ENCODE peak calls at places on chromosomes 2 and 18, in nine cellular contexts. R is HepG2, D is sigmoid colon, W is GM23338, F is SK-N-SH, E is K562, Y is spleen, B is breast epithelium, L is stomach. H is an unnamed sample.

GRCh38 chr2:240646900-240647502 is 21.7 kb downstream of the GPR35 start:
- DNase-seq in D (peak; percentile 55), E (no peak), F (peak; percentile 20), R (no peak), B (no peak), Y (no peak), L (no peak), W (no peak), H (no peak)

GRCh38 chr2:71603311-71603794 is 150.0 kb downstream of the DYSF start:
- DNase-seq in D (peak; percentile 67), B (peak; percentile 35), E (no peak), L (no peak), W (no peak), Y (peak; percentile 68), R (no peak), F (no peak), H (no peak)

GRCh38 chr2:207143474-207144190 is 22.1 kb downstream of the KLF7 start:
- DNase-seq in R (no peak), W (peak; percentile 67), B (no peak), E (no peak), L (peak; percentile 39), F (no peak), D (peak; percentile 90), Y (peak; percentile 85), H (peak; percentile 95)

GRCh38 chr2:224038049-224038829 is 847 bp downstream of the SERPINE2 start:
- DNase-seq in E (no peak), R (peak; percentile 33), F (no peak), D (no peak), Y (peak; percentile 84), L (no peak), W (peak; percentile 87), B (no peak), H (no peak)

GRCh38 chr2:230668184-230668938 is 44.3 kb upstream of the CAB39 start:
- DNase-seq in W (no peak), Y (peak; percentile 85), B (no peak), D (no peak), L (no peak), F (no peak), E (no peak), R (no peak), H (no peak)

GRCh38 chr18:8807502-8807833 is 102.1 kb downstream of the MTCL1 start:
- DNase-seq in R (no peak), W (no peak), E (no peak), Y (no peak), F (no peak), L (no peak), B (no peak), D (no peak), H (no peak)

GRCh38 chr2:9099341-9099751 is 95.9 kb upstream of the MBOAT2 start:
- DNase-seq in E (no peak), L (no peak), B (no peak), W (no peak), Y (no peak), R (peak; percentile 57), F (no peak), D (no peak), H (no peak)

GRCh38 chr18:56927795-56928194 is 219.1 kb upstream of the BOD1L2 start:
- DNase-seq in F (no peak), R (no peak), E (no peak), L (no peak), W (no peak), D (no peak), Y (no peak), B (no peak), H (no peak)

GRCh38 chr2:206937519-206937918 is 1.8 kb upstream of the CPO start:
- DNase-seq in W (no peak), R (no peak), D (no peak), F (no peak), B (no peak), Y (no peak), E (no peak), L (no peak), H (no peak)

GRCh38 chr2:205704101-205704741 is 21.9 kb downstream of the NRP2 start:
- DNase-seq in F (no peak), E (no peak), W (no peak), Y (no peak), D (peak; percentile 78), R (peak; percentile 65), B (no peak), L (peak; percentile 69), H (no peak)

GRCh38 chr2:39390126-39390692 is 46.9 kb downstream of the MAP4K3 start:
- DNase-seq in F (no peak), W (no peak), D (no peak), L (no peak), R (no peak), B (no peak), Y (no peak), E (no peak), H (no peak)

GRCh38 chr2:224222976-224223375 is 178.9 kb downstream of the FAM124B start:
- DNase-seq in Y (no peak), B (no peak), R (no peak), W (no peak), L (no peak), D (no peak), E (no peak), F (no peak), H (no peak)

GRCh38 chr18:12271376-12272235 is 17.4 kb downstream of the CIDEA start:
- DNase-seq in D (peak; percentile 91), Y (no peak), F (peak; percentile 90), L (peak; percentile 73), B (peak; percentile 82), R (peak; percentile 68), E (peak; percentile 87), W (peak; percentile 91), H (no peak)

GRCh38 chr2:3620834-3621233 is 25.9 kb downstream of the COLEC11 start:
- DNase-seq in W (no peak), B (no peak), L (no peak), E (no peak), D (no peak), R (peak; percentile 92), Y (no peak), F (no peak), H (no peak)

GRCh38 chr2:43178602-43179542 is 47.5 kb downstream of the ZFP36L2 start:
- DNase-seq in D (peak; percentile 94), R (peak; percentile 90), Y (peak; percentile 89), E (peak; percentile 81), W (peak; percentile 78), L (peak; percentile 81), B (peak; percentile 70), F (peak; percentile 59), H (peak; percentile 93)

GRCh38 chr2:234931369-234931768 is 20.4 kb upstream of the SH3BP4 start:
- DNase-seq in B (no peak), L (no peak), D (no peak), E (no peak), W (no peak), Y (no peak), R (no peak), F (no peak), H (no peak)
- TF ChIP-seq POLR2AphosphoS5 in B (no peak), L (no peak), D (no peak), E (no peak), W (no peak), Y (no peak), R (no peak), F (no peak), H (no peak)

GRCh38 chr2:33131820-33132219 is 185.1 kb downstream of the LTBP1 start:
- DNase-seq in F (no peak), W (no peak), L (no peak), E (no peak), D (no peak), Y (no peak), B (no peak), R (no peak), H (no peak)

GRCh38 chr2:33129261-33129660 is 182.5 kb downstream of the LTBP1 start:
- DNase-seq in Y (no peak), D (no peak), E (no peak), W (no peak), R (no peak), F (no peak), L (no peak), B (no peak), H (no peak)

GRCh38 chr2:33129661-33130447 is 183.1 kb downstream of the LTBP1 start:
- DNase-seq in R (no peak), Y (no peak), B (no peak), D (no peak), F (no peak), L (no peak), W (no peak), E (no peak), H (no peak)

GRCh38 chr2:33131108-33131507 is 184.4 kb downstream of the LTBP1 start:
- DNase-seq in B (no peak), D (no peak), Y (no peak), E (no peak), L (no peak), R (no peak), W (no peak), F (no peak), H (no peak)

DNA sequence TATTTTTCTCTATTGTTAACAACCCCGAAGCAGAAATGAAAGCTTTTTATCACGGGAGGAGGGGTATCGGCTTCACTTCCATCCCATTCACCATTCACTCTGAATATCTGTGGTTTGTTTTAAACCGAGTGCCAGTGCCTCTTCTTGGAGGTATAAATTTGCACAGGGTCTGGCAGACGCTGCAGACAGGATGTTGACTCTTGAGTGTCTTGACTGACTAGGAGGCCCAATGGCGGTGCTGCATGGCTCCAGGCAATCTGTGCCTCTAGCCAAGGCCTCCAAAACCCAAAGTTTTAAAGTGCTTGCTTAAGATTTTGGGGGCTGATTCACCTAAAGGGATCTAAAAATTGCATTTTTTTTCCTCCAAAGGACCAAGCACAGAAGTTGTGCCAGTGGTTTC is 183.8 kb downstream of the LTBP1 start:
- DNase-seq in R (no peak), D (no peak), E (no peak), W (no peak), Y (no peak), L (no peak), F (no peak), B (no peak), H (no peak)
- H3K4me1 ChIP-seq in R (peaks cover 14% of the 10 kb centered on the region), D (no peaks in the 10 kb centered on the region), E (peaks cover 20% of the 10 kb centered on the region), W (no peaks in the 10 kb centered on the region), Y (no peaks in the 10 kb centered on the region), L (peaks cover 9% of the 10 kb centered on the region), F (peaks cover 32% of the 10 kb centered on the region), B (peaks cover 3% of the 10 kb centered on the region), H (peaks cover 48% of the 10 kb centered on the region)

GRCh38 chr18:24362757-24363156 is 34.9 kb downstream of the OSBPL1A start:
- DNase-seq in L (no peak), W (no peak), B (peak; percentile 58), R (no peak), Y (no peak), F (no peak), E (no peak), D (no peak), H (no peak)
- TF ChIP-seq POLR2AphosphoS5 in L (no peak), W (no peak), B (no peak), R (no peak), Y (no peak), F (no peak), E (no peak), D (no peak), H (no peak)

DNA sequence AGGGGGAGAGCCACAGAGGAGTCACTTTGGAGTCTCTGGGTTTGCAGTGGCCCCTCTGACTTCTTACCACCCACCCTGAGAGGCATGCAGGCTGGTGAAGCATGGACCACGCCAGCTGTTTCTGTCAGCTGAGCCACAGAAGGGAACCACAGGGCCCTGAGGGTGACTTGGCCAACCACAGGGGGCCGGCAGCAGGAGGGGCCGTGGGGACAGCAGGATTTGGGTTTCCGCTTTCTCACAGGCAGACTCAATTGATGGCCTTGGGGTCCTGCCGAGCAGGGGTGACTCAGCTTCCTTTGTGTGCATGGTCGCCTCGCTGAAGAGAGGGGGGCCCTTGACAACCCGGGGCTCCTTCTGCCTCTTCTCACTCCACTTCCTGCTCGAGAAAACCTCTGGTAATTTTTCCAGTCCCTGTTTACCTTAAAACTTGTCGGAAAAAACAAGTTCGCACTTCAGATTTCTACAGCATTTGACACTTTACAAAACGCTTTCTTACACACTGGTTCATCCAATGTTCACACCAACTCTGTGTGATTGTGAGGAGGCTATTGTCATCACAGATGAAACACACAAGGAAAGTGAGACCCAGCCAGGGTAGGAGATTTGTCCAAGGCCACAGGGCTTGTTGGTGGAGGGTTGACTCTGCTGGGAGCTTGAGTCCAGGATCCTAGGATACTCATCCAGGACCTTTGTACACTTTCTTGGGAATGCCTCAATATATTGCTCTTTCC is 311.2 kb downstream of the LPIN1 start:
- DNase-seq in Y (peak; percentile 93), D (peak; percentile 65), E (no peak), B (no peak), L (no peak), W (no peak), R (no peak), F (no peak), H (no peak)
- H3K4me1 ChIP-seq in Y (peaks cover 42% of the 10 kb centered on the region), D (no peaks in the 10 kb centered on the region), E (peaks cover 47% of the 10 kb centered on the region), B (no peaks in the 10 kb centered on the region), L (no peaks in the 10 kb centered on the region), W (no peaks in the 10 kb centered on the region), R (no peaks in the 10 kb centered on the region), F (peaks cover 12% of the 10 kb centered on the region), H (no peaks in the 10 kb centered on the region)